ENCODE peak calls at places on chromosomes 2 and 18, in nine cellular contexts. A is HuH-7.5; W is neural crest cell; E is GM12865; G is mesenchymal stem cell; J is stimulated activated CD4-positive, alpha-beta T cell treated with anti-CD3 and anti-CD28 coated beads, Interleukin-12 subunit alpha, Interleukin-12 subunit beta, amount 100 ng/mL, for 24 hours; F is NCI-H460; C is hepatic stellate cell; Z is fibroblast of lung. R is an unnamed sample.

GRCh38 chr18:48905541-48905940 is 45.2 kb downstream of the SMAD7 start:
- DNase-seq in A (no peak), W (no peak), E (no peak), G (no peak), J (no peak), F (no peak), C (no peak), Z (no peak), R (no peak)

GRCh38 chr2:177808984-177809809 is 263.4 kb downstream of the PDE11A start:
- DNase-seq in A (no peak), W (no peak), E (no peak), G (no peak), J (no peak), F (no peak), C (no peak), Z (peak), R (no peak)

GRCh38 chr2:27507293-27507692 is 10.7 kb downstream of the GCKR start:
- DNase-seq in A (no peak), W (no peak), E (no peak), G (no peak), J (no peak), F (no peak), C (no peak), Z (no peak), R (no peak)

GRCh38 chr2:238433941-238434845 is 7.5 kb downstream of the ASB1 start:
- DNase-seq in A (no peak), W (no peak), E (no peak), G (peak), J (no peak), F (no peak), C (peak), Z (peak), R (no peak)

GRCh38 chr2:240374085-240374907 is 61.2 kb upstream of the GPC1 start:
- DNase-seq in A (peak), W (no peak), E (no peak), G (peak), J (no peak), F (peak), C (peak), Z (peak), R (peak)

GRCh38 chr2:39667142-39667880 is 1.6 kb downstream of the TMEM178A start:
- DNase-seq in A (no peak), W (no peak), E (no peak), G (no peak), J (no peak), F (no peak), C (no peak), Z (no peak), R (no peak)

GRCh38 chr2:99256677-99257076 is 1.2 kb upstream of the LYG2 start:
- DNase-seq in A (no peak), W (no peak), E (no peak), G (no peak), J (no peak), F (no peak), C (no peak), Z (peak), R (no peak)

GRCh38 chr18:34913837-34914755 is 127.1 kb upstream of the MAPRE2 start:
- DNase-seq in A (no peak), W (no peak), E (no peak), G (peak), J (no peak), F (no peak), C (peak), Z (peak), R (peak)

GRCh38 chr2:240820607-240821428 is 799 bp upstream of the KIF1A start:
- DNase-seq in A (no peak), W (peak), E (no peak), G (no peak), J (no peak), F (no peak), C (no peak), Z (no peak), R (no peak)

GRCh38 chr2:239149501-239149900 is 251.3 kb downstream of the HDAC4 start:
- DNase-seq in A (no peak), W (no peak), E (no peak), G (no peak), J (no peak), F (no peak), C (no peak), Z (no peak), R (no peak)

R was measured in HTR-8/SVneo.